ENCODE peak calls at places on chromosomes 1 and 21, in eight cellular contexts. A is SJCRH30; V is tibial nerve; N is stomach; D is pancreas; F is left ventricle myocardium inferior; Q is sigmoid colon; E is CD8-positive, alpha-beta T cell. W is an unnamed sample.

GRCh38 chr1:216485042-216485441 is 61.8 kb upstream of the USH2A start:
- DNase-seq in A (no peak), V (no peak), N (no peak), D (no peak), F (no peak), Q (no peak), E (no peak), W (no peak)

GRCh38 chr21:26085100-26085499 is 85.5 kb downstream of the APP start:
- DNase-seq in A (no peak), V (no peak), N (no peak), D (no peak), F (no peak), Q (no peak), E (no peak), W (no peak)

GRCh38 chr1:15618685-15619525 is 1.6 kb downstream of the DDI2 start:
- DNase-seq in A (no peak), V (peak; percentile 34), N (no peak), D (no peak), F (no peak), Q (no peak), E (no peak), W (no peak)

GRCh38 chr1:230113605-230114241 is 46.7 kb downstream of the GALNT2 start:
- DNase-seq in A (no peak), V (peak; percentile 40), N (no peak), D (no peak), F (no peak), Q (peak; percentile 71), E (no peak), W (no peak)

GRCh38 chr21:35556536-35556935 is 503.8 kb downstream of the SETD4 start:
- DNase-seq in A (no peak), V (no peak), N (no peak), D (no peak), F (no peak), Q (no peak), E (no peak), W (no peak)

GRCh38 chr1:58781541-58782307 is 2.1 kb downstream of the JUN start:
- DNase-seq in A (peak; percentile 87), V (peak; percentile 61), N (peak; percentile 66), D (peak; percentile 89), F (peak; percentile 76), Q (peak; percentile 90), E (peak; percentile 62), W (peak; percentile 46)

GRCh38 chr1:181038399-181038873 is 4.7 kb downstream of the MR1 start:
- DNase-seq in A (peak; percentile 88), V (peak; percentile 27), N (peak; percentile 55), D (no peak), F (no peak), Q (peak; percentile 73), E (peak; percentile 59), W (no peak)

GRCh38 chr1:159066108-159066507 is 10.5 kb downstream of the AIM2 start:
- DNase-seq in A (no peak), V (no peak), N (no peak), D (no peak), F (no peak), Q (no peak), E (no peak), W (no peak)

GRCh38 chr1:244548558-244549115 is 87.6 kb downstream of the CATSPERE start:
- DNase-seq in A (no peak), V (no peak), N (no peak), D (no peak), F (no peak), Q (no peak), E (no peak), W (no peak)

GRCh38 chr1:40984066-40984465 is 4.6 kb downstream of the CTPS1 start:
- DNase-seq in A (no peak), V (no peak), N (no peak), D (no peak), F (no peak), Q (no peak), E (no peak), W (no peak)

GRCh38 chr1:76269175-76269574 is 194.6 kb downstream of the ST6GALNAC3 start:
- DNase-seq in A (peak; percentile 91), V (no peak), N (no peak), D (no peak), F (no peak), Q (no peak), E (no peak), W (no peak)

GRCh38 chr1:236167154-236167553 is 24.8 kb downstream of the GPR137B start:
- DNase-seq in A (no peak), V (no peak), N (no peak), D (no peak), F (no peak), Q (no peak), E (no peak), W (no peak)

GRCh38 chr1:217260676-217261075 is 370.2 kb downstream of the GPATCH2 start:
- DNase-seq in A (no peak), V (no peak), N (no peak), D (no peak), F (no peak), Q (no peak), E (no peak), W (no peak)

GRCh38 chr1:35883681-35884155 is 709 bp downstream of the AGO1 start:
- DNase-seq in A (peak; percentile 75), V (no peak), N (peak; percentile 54), D (peak; percentile 73), F (peak; percentile 40), Q (peak; percentile 75), E (peak; percentile 54), W (no peak)

GRCh38 chr1:180112979-180113650 is 41.6 kb upstream of the QSOX1 start:
- DNase-seq in A (no peak), V (no peak), N (no peak), D (no peak), F (no peak), Q (no peak), E (no peak), W (no peak)

GRCh38 chr1:26783646-26784022 is 4.1 kb upstream of the PIGV start:
- DNase-seq in A (no peak), V (no peak), N (no peak), D (no peak), F (no peak), Q (no peak), E (no peak), W (no peak)
- H3K27ac ChIP-seq in A (no peak overlapping the region), V (peak overlapping the region; percentile 97), N (peak overlapping the region; percentile 77), D (peak overlapping the region; percentile 19), F (peak overlapping the region; percentile 97), Q (peak overlapping the region; percentile 94), E (no peak overlapping the region), W (peak overlapping the region; percentile 100)

DNA sequence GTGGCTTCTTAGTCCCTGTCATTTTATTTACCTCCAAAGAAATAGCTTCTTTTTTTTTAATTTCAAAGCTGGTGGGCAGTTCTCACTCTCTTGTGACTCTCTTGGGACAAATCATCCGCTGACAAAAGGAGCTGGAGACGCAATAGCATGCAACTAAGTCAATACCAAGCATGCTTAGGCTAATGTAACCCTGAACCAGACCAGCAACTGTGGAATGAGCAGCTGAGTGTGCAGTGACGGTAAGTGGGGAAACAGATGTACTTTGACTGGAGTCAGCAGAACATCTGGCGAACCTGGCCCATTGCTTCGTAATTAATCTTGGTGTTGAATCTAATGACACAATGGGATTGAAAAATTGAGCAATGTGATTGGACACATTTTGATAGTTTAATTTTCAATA is 280.7 kb upstream of the PLXNA2 start:
- DNase-seq in A (no peak), V (no peak), N (no peak), D (no peak), F (no peak), Q (no peak), E (no peak), W (no peak)
- H3K27ac ChIP-seq in A (no peak overlapping the region), V (no peak overlapping the region), N (no peak overlapping the region), D (no peak overlapping the region), F (no peak overlapping the region), Q (no peak overlapping the region), E (no peak overlapping the region), W (no peak overlapping the region)

GRCh38 chr1:186745531-186746146 is 65.4 kb upstream of the PTGS2 start:
- DNase-seq in A (no peak), V (no peak), N (no peak), D (no peak), F (no peak), Q (no peak), E (no peak), W (no peak)

GRCh38 chr1:186739515-186739914 is 59.3 kb upstream of the PTGS2 start:
- DNase-seq in A (no peak), V (no peak), N (no peak), D (no peak), F (no peak), Q (no peak), E (no peak), W (no peak)

GRCh38 chr1:186740324-186740723 is 60.1 kb upstream of the PTGS2 start:
- DNase-seq in A (no peak), V (no peak), N (no peak), D (no peak), F (no peak), Q (no peak), E (no peak), W (no peak)

GRCh38 chr1:186738896-186739295 is 58.7 kb upstream of the PTGS2 start:
- DNase-seq in A (no peak), V (no peak), N (no peak), D (no peak), F (no peak), Q (no peak), E (no peak), W (no peak)

DNA sequence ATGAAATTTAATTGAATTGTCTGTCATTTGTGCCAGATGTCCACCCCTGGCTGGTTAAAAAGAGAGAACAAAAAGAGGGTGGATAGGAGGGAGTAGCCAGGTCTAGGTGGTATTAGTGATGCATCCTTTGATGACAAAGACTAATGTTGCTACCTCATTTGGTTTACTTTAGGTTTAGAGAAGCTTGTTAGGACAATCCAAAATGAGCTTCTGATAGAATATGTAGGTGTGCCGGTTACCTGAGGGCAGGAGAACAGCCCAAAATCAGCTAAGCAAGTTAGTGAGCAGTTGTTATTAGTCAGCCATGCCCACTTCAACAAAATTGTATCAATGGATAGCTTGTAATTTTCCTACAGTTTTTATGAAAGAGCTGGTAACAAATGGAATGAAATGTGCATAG is 61.4 kb upstream of the PTGS2 start:
- DNase-seq in A (no peak), V (no peak), N (no peak), D (no peak), F (no peak), Q (no peak), E (no peak), W (no peak)
- H3K27ac ChIP-seq in A (no peak overlapping the region), V (no peak overlapping the region), N (no peak overlapping the region), D (no peak overlapping the region), F (no peak overlapping the region), Q (no peak overlapping the region), E (no peak overlapping the region), W (no peak overlapping the region)

GRCh38 chr1:77659879-77660593 is 22.4 kb downstream of the ZZZ3 start:
- DNase-seq in A (no peak), V (no peak), N (no peak), D (no peak), F (no peak), Q (no peak), E (no peak), W (no peak)

GRCh38 chr1:77652179-77652745 is 30.2 kb downstream of the ZZZ3 start:
- DNase-seq in A (no peak), V (no peak), N (no peak), D (no peak), F (no peak), Q (no peak), E (no peak), W (no peak)

GRCh38 chr1:77652970-77653516 is 29.4 kb downstream of the ZZZ3 start:
- DNase-seq in A (no peak), V (no peak), N (no peak), D (no peak), F (no peak), Q (no peak), E (no peak), W (no peak)

GRCh38 chr1:77658271-77658670 is 24.2 kb downstream of the ZZZ3 start:
- DNase-seq in A (no peak), V (no peak), N (no peak), D (no peak), F (no peak), Q (no peak), E (no peak), W (no peak)

GRCh38 chr1:77655431-77655974 is 27.0 kb downstream of the ZZZ3 start:
- DNase-seq in A (peak; percentile 45), V (no peak), N (no peak), D (no peak), F (no peak), Q (no peak), E (no peak), W (no peak)
- H3K27ac ChIP-seq in A (no peak overlapping the region), V (no peak overlapping the region), N (no peak overlapping the region), D (no peak overlapping the region), F (no peak overlapping the region), Q (no peak overlapping the region), E (no peak overlapping the region), W (no peak overlapping the region)

W was measured in substantia nigra.